ENCODE peak calls at places on chromosomes 11 and 22, in four cellular contexts. M is A549, B is K562, E is H1. A is an unnamed sample.

GRCh38 chr11:102577182-102577581 is 46.6 kb upstream of the MMP7 start:
- DNase-seq in E (no peak), B (no peak), M (no peak), A (no peak)

GRCh38 chr11:10414659-10415058 is 40.4 kb upstream of the AMPD3 start:
- DNase-seq in B (no peak), E (no peak), M (no peak), A (no peak)

GRCh38 chr11:133227674-133228111 is 304.6 kb downstream of the OPCML start:
- DNase-seq in B (no peak), M (no peak), E (peak; percentile 53), A (no peak)

GRCh38 chr11:10935015-10935564 is 77.2 kb upstream of the ZBED5 start:
- DNase-seq in E (no peak), M (no peak), B (no peak), A (no peak)

GRCh38 chr11:10866893-10867331 is 9.1 kb upstream of the ZBED5 start:
- DNase-seq in E (no peak), B (no peak), M (no peak), A (no peak)

GRCh38 chr22:22893891-22894739 is 6.5 kb downstream of the IGLL5 start:
- DNase-seq in B (peak; percentile 60), E (no peak), M (no peak), A (no peak)

GRCh38 chr11:488992-489391 is 18.1 kb downstream of the RNH1 start:
- DNase-seq in M (no peak), B (no peak), E (no peak), A (no peak)

GRCh38 chr11:2664331-2664730 is 35.5 kb downstream of the KCNQ1OT1 start:
- DNase-seq in B (no peak), M (no peak), E (peak; percentile 33), A (no peak)

GRCh38 chr11:31646206-31646605 is 136.6 kb downstream of the ELP4 start:
- DNase-seq in B (no peak), M (no peak), E (no peak), A (no peak)

GRCh38 chr11:128346808-128347207 is 240.6 kb downstream of the ETS1 start:
- DNase-seq in M (no peak), E (no peak), B (no peak), A (no peak)

GRCh38 chr22:47395481-47395880 is 633.0 kb downstream of the TBC1D22A start:
- DNase-seq in B (no peak), E (no peak), M (peak; percentile 25), A (no peak)

GRCh38 chr11:1783725-1784529 is 20.2 kb upstream of the CTSD start:
- DNase-seq in B (no peak), E (no peak), M (no peak), A (no peak)

GRCh38 chr11:132177106-132177505 is 806.7 kb downstream of the NTM start:
- DNase-seq in M (no peak), B (no peak), E (no peak), A (peak; percentile 9)

GRCh38 chr11:34438529-34439507 is at the start of gene CAT:
- DNase-seq in B (peak; percentile 99), E (peak; percentile 98), M (peak; percentile 94), A (peak; percentile 92)

GRCh38 chr22:25650834-25651233 is 86.4 kb downstream of the GRK3 start:
- DNase-seq in E (no peak), B (no peak), M (no peak), A (no peak)

GRCh38 chr11:3939211-3939610 is 83.7 kb downstream of the STIM1 start:
- DNase-seq in E (no peak), B (no peak), M (no peak), A (no peak)

GRCh38 chr22:19614546-19614884 is 90.3 kb upstream of the CLDN5 start:
- DNase-seq in E (no peak), M (no peak), B (no peak), A (no peak)
- TF ChIP-seq RNF2 in E (no peak), M (no peak), B (no peak), A (no peak)

GRCh38 chr11:122197055-122197987 is 81.3 kb upstream of the BLID start:
- DNase-seq in B (no peak), M (peak; percentile 87), E (no peak), A (peak; percentile 57)

GRCh38 chr11:122193457-122193856 is 77.4 kb upstream of the BLID start:
- DNase-seq in E (no peak), B (no peak), M (no peak), A (no peak)

GRCh38 chr11:122189259-122189658 is 73.2 kb upstream of the BLID start:
- DNase-seq in B (no peak), E (no peak), M (peak; percentile 41), A (no peak)

GRCh38 chr11:122195790-122196189 is 79.8 kb upstream of the BLID start:
- DNase-seq in M (no peak), B (no peak), E (no peak), A (no peak)

GRCh38 chr11:122192634-122193245 is 76.7 kb upstream of the BLID start:
- DNase-seq in M (no peak), B (no peak), E (no peak), A (no peak)
- TF ChIP-seq RNF2 in M (no peak), B (no peak), E (no peak), A (no peak)

GRCh38 chr11:108970221-108970991 is 305.5 kb downstream of the DDX10 start:
- DNase-seq in B (no peak), E (no peak), M (no peak), A (no peak)
- TF ChIP-seq RNF2 in B (no peak), E (no peak), M (no peak), A (no peak)

DNA sequence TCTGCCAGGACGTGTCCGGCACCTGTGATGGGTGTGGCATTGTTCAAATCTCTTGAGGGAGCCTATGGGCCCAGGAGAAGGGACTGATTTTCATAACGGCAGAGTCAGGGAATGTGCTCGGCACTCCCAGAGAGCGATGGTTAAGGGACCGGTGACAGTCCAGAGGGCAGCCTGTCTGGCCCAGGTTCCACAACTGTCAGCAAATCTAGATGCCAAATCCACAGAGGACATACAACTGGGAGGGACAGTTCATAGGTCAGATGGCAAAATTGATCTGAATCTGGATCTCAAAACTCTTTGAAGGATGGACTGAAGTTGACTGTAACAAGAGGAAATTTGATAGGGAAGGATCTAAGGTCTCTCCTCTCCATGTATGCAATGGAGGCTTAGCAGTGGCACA is 7.5 kb downstream of the SEC14L2 start:
- DNase-seq in M (no peak), B (no peak), E (no peak), A (peak; percentile 70)
- TF ChIP-seq RNF2 in M (no peak), B (no peak), E (no peak), A (no peak)

GRCh38 chr11:15764329-15764728 is 592.0 kb downstream of the SOX6 start:
- DNase-seq in B (no peak), E (no peak), M (no peak), A (no peak)

GRCh38 chr11:15768321-15768720 is 588.0 kb downstream of the SOX6 start:
- DNase-seq in M (no peak), E (no peak), B (no peak), A (no peak)

GRCh38 chr11:15769203-15769602 is 587.1 kb downstream of the SOX6 start:
- DNase-seq in B (no peak), E (no peak), M (no peak), A (no peak)

GRCh38 chr11:15764948-15765347 is 591.4 kb downstream of the SOX6 start:
- DNase-seq in B (no peak), E (no peak), M (no peak), A (no peak)

GRCh38 chr11:15765530-15765929 is 590.8 kb downstream of the SOX6 start:
- DNase-seq in E (no peak), B (no peak), M (no peak), A (no peak)
- TF ChIP-seq RNF2 in E (no peak), B (no peak), M (no peak), A (no peak)

DNA sequence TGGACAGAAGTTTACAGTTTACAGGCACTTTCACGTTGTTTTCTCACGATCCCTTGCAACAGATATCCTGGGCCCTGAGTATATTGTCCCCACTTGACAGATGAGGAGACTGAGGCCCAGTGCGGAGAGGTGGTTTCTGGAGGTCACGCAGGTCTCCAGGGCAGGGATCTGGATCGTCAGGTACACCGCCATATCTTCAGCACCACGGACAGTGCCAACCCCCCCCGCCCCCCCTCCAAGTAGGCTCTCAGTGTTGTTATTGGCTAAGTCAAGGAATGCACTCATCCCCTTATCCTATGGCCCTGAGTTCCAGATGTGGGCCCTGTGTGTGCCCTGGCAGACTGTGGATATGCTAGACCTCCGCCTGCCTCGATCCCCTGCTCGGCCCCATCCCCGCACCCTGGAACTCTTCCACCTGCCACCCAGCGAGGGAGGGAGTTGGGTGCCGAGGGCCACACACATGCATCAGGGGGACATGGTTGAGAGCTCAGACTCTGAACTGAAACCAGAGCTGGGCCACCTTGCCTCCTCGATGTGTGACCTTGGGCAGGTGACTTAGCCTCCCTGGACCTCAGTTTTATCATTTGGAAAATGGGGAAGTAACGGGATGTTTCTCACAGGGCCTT is 37.5 kb downstream of the MPPED1 start:
- DNase-seq in B (peak; percentile 70), E (no peak), M (peak; percentile 13), A (no peak)
- TF ChIP-seq RNF2 in B (no peak), E (no peak), M (no peak), A (no peak)

GRCh38 chr22:29121124-29121523 is 48.3 kb downstream of the KREMEN1 start:
- DNase-seq in E (no peak), B (no peak), M (no peak), A (no peak)

GRCh38 chr22:29115682-29116313 is 43.0 kb downstream of the KREMEN1 start:
- DNase-seq in M (no peak), E (no peak), B (no peak), A (peak; percentile 60)

GRCh38 chr22:29116397-29117123 is 43.7 kb downstream of the KREMEN1 start:
- DNase-seq in E (no peak), B (no peak), M (no peak), A (no peak)

GRCh38 chr22:29114392-29114791 is 41.6 kb downstream of the KREMEN1 start:
- DNase-seq in M (no peak), B (no peak), E (no peak), A (no peak)

DNA sequence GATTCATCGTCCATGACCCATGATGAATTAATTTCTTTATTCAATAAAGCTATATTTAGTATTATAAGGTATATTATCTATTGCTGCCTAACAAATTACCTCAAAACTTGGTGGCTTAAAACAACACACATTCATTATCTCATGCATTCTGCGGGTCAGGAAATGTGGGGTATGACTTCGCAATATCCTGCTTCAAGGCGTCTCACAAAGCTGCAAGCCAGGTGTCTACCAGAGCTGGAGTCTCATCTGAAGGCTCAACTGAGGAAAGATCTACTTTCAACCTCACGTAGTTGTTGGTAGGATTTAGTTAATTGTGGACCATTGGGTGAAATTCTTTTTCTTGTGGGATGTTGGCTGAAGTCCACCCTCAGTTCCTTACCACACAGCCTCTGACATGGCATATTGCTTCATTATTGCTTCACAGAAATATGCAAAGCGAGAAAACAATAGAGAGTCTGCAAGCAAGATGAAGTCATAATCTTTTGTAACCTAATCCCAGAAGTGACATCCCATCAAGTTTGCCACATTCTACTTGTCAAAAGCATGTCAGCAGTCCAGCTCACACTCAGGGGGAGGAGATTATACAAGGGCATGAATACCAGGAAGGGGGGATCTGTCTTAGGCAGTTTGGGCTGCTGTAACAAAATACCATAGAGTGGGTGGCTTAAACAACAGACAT is 45.1 kb downstream of the KREMEN1 start:
- DNase-seq in M (no peak), B (no peak), E (no peak), A (peak; percentile 54)
- TF ChIP-seq RNF2 in M (no peak), B (no peak), E (no peak), A (no peak)